ENCODE peak calls at places on chromosome 13, in nine cellular contexts. O, A, I, W, D, P, J, T and M are unnamed samples.
A peak's percentile ranks its signal among the peaks of the same experiment; 100 is the strongest.

GRCh38 chr13:100394005-100394695 is 194.4 kb downstream of the GGACT start:
- DNase-seq in O (peak; percentile 48), T (peak; percentile 8), J (no peak), A (peak; percentile 91), P (no peak), D (peak; percentile 48), I (no peak), W (no peak), M (no peak)

GRCh38 chr13:47598340-47598911 is 402.6 kb downstream of the SUCLA2 start:
- DNase-seq in D (no peak), W (no peak), P (no peak), J (peak; percentile 1), A (no peak), I (no peak), T (no peak), O (peak; percentile 13), M (no peak)

GRCh38 chr13:39132286-39132685 is 94.0 kb downstream of the NHLRC3 start:
- DNase-seq in A (peak; percentile 12), D (no peak), P (no peak), W (no peak), T (no peak), J (peak; percentile 48), O (no peak), I (no peak), M (no peak)

GRCh38 chr13:83325454-83325853 is 556.8 kb downstream of the SLITRK1 start:
- DNase-seq in D (peak; percentile 7), O (no peak), T (no peak), W (no peak), J (no peak), A (peak; percentile 80), P (no peak), I (no peak), M (no peak)

GRCh38 chr13:113900646-113901045 is 36.8 kb upstream of the GAS6 start:
- DNase-seq in T (no peak), J (no peak), W (no peak), D (no peak), P (no peak), A (no peak), I (no peak), O (no peak), M (no peak)

GRCh38 chr13:110853235-110853721 is 61.6 kb downstream of the ANKRD10 start:
- DNase-seq in J (no peak), D (no peak), I (no peak), A (peak; percentile 26), O (no peak), W (no peak), P (no peak), T (no peak), M (no peak)

GRCh38 chr13:105773887-105774538 is 761.4 kb downstream of the EFNB2 start:
- DNase-seq in A (peak; percentile 94), J (peak; percentile 64), O (no peak), P (no peak), W (no peak), T (no peak), I (no peak), D (no peak), M (no peak)

GRCh38 chr13:31369213-31369612 is 169.4 kb downstream of the B3GLCT start:
- DNase-seq in W (no peak), J (no peak), D (no peak), T (no peak), P (no peak), I (no peak), O (no peak), A (peak; percentile 5), M (no peak)

GRCh38 chr13:41546372-41547252 is 89.3 kb downstream of the RGCC start:
- DNase-seq in I (no peak), A (peak; percentile 82), P (no peak), T (no peak), W (no peak), O (no peak), J (peak; percentile 11), D (peak; percentile 88), M (no peak)

GRCh38 chr13:65268009-65268408 is 1962.1 kb downstream of the PCDH9 start:
- DNase-seq in T (no peak), J (no peak), P (no peak), A (no peak), O (no peak), I (no peak), D (no peak), W (no peak), M (no peak)

GRCh38 chr13:109760372-109760771 is 26.0 kb downstream of the IRS2 start:
- DNase-seq in A (no peak), I (no peak), O (no peak), J (no peak), W (no peak), T (no peak), P (no peak), D (no peak), M (no peak)

GRCh38 chr13:34762312-34762711 is 179.8 kb upstream of the NBEA start:
- DNase-seq in W (no peak), J (no peak), O (no peak), D (no peak), T (no peak), P (no peak), A (no peak), I (no peak), M (no peak)

GRCh38 chr13:42762917-42763316 is 18.5 kb upstream of the FAM216B start:
- DNase-seq in J (no peak), O (no peak), A (peak; percentile 97), D (peak; percentile 27), P (no peak), T (no peak), W (no peak), I (no peak), M (no peak)

GRCh38 chr13:51632643-51633357 is 48.5 kb downstream of the WDFY2 start:
- DNase-seq in J (no peak), T (no peak), W (no peak), P (no peak), O (no peak), D (no peak), A (no peak), I (no peak), M (peak; percentile 81)

GRCh38 chr13:33174980-33175379 is 110.6 kb downstream of the STARD13 start:
- DNase-seq in J (no peak), A (peak; percentile 45), W (no peak), I (no peak), D (peak; percentile 14), T (no peak), O (no peak), P (no peak), M (no peak)

GRCh38 chr13:72527333-72527732 is 200.1 kb downstream of the MZT1 start:
- DNase-seq in D (no peak), J (no peak), P (no peak), I (no peak), O (no peak), W (no peak), T (no peak), A (no peak), M (no peak)

GRCh38 chr13:106182404-106182803 is 353.1 kb downstream of the EFNB2 start:
- DNase-seq in J (peak; percentile 58), W (no peak), A (peak; percentile 96), T (no peak), O (no peak), D (peak; percentile 36), I (no peak), P (no peak), M (no peak)

GRCh38 chr13:60379837-60380236 is 17.2 kb upstream of the TDRD3 start:
- DNase-seq in A (no peak), W (no peak), P (no peak), D (no peak), J (no peak), I (no peak), O (no peak), T (no peak), M (no peak)

GRCh38 chr13:20125129-20125782 is 35.6 kb downstream of the GJA3 start:
- DNase-seq in W (no peak), P (no peak), D (peak; percentile 66), T (no peak), A (peak; percentile 43), O (no peak), I (no peak), J (no peak), M (no peak)

GRCh38 chr13:110445183-110445582 is 116.3 kb downstream of the RAB20 start:
- DNase-seq in W (no peak), D (no peak), T (no peak), O (peak; percentile 57), A (peak; percentile 84), P (no peak), J (no peak), I (no peak), M (no peak)

GRCh38 chr13:47843005-47843404 is 158.1 kb downstream of the SUCLA2 start:
- DNase-seq in D (no peak), A (no peak), O (no peak), P (no peak), I (no peak), T (no peak), J (no peak), W (no peak), M (no peak)